ENCODE peak calls at places on chromosomes 1 and 21, in six cellular contexts. N is NB4, S is GM12892, Q is prostate gland, P is lower leg skin, E is IMR-90. U is an unnamed sample.
A peak's percentile ranks its signal among the peaks of the same experiment; 100 is the strongest.

GRCh38 chr1:225445644-225446297 is 17.9 kb upstream of the LBR start:
- DNase-seq in Q (no peak), E (no peak), P (peak; percentile 64), S (no peak), N (no peak), U (no peak)

GRCh38 chr1:39625462-39626273 is 13.8 kb downstream of the HEYL start:
- DNase-seq in S (no peak), P (peak; percentile 88), N (peak; percentile 95), Q (no peak), E (peak; percentile 53), U (no peak)

GRCh38 chr1:211549092-211549749 is 29.7 kb downstream of the SLC30A1 start:
- DNase-seq in P (peak; percentile 69), Q (peak; percentile 30), S (no peak), E (no peak), N (no peak), U (no peak)

GRCh38 chr21:38434913-38435533 is 63.3 kb downstream of the ERG start:
- DNase-seq in E (peak; percentile 34), N (no peak), Q (no peak), P (no peak), S (no peak), U (no peak)

GRCh38 chr1:10431065-10431730 is 965 bp downstream of the CENPS start:
- DNase-seq in E (no peak), N (peak; percentile 60), P (no peak), Q (no peak), S (no peak), U (no peak)

GRCh38 chr1:10823000-10823401 is 26.6 kb upstream of the CASZ1 start:
- DNase-seq in Q (peak; percentile 39), E (no peak), N (no peak), P (peak; percentile 89), S (no peak), U (no peak)

GRCh38 chr1:194004146-194004545 is 817.7 kb upstream of the B3GALT2 start:
- DNase-seq in S (no peak), Q (no peak), E (no peak), N (no peak), P (no peak), U (no peak)

GRCh38 chr1:78950801-78951200 is 55.7 kb downstream of the ADGRL4 start:
- DNase-seq in S (no peak), P (no peak), Q (no peak), E (peak; percentile 6), N (no peak), U (no peak)

GRCh38 chr1:48219803-48220202 is 2.7 kb upstream of the SLC5A9 start:
- DNase-seq in N (no peak), E (no peak), P (no peak), Q (no peak), S (no peak), U (no peak)

GRCh38 chr1:85494074-85494956 is 29.4 kb upstream of the DDAH1 start:
- DNase-seq in E (no peak), N (no peak), P (no peak), Q (no peak), S (no peak), U (no peak)

GRCh38 chr1:37157634-37158033 is 123.3 kb upstream of the GRIK3 start:
- DNase-seq in N (no peak), E (no peak), P (no peak), Q (no peak), S (no peak), U (no peak)

GRCh38 chr1:67264899-67265298 is 42.8 kb upstream of the IL12RB2 start:
- DNase-seq in N (no peak), Q (no peak), S (no peak), P (no peak), E (no peak), U (no peak)

GRCh38 chr21:25400427-25400826 is 206.9 kb downstream of the MRPL39 start:
- DNase-seq in Q (no peak), S (no peak), E (no peak), P (no peak), N (no peak), U (no peak)

GRCh38 chr1:162561037-162561615 is 396 bp upstream of the UAP1 start:
- DNase-seq in P (peak; percentile 100), S (peak; percentile 83), E (peak; percentile 96), N (peak; percentile 95), Q (peak; percentile 98), U (peak; percentile 96)
- TF ChIP-seq POLR2A in P (peak; percentile 78), S (no peak), E (peak; percentile 90), N (no peak), Q (peak; percentile 85), U (peak; percentile 83)

GRCh38 chr1:234281826-234282489 is 91.3 kb upstream of the COA6 start:
- DNase-seq in N (no peak), P (no peak), E (no peak), S (no peak), Q (no peak), U (no peak)

GRCh38 chr1:234280500-234280899 is 92.8 kb upstream of the COA6 start:
- DNase-seq in N (no peak), E (no peak), S (no peak), P (no peak), Q (no peak), U (no peak)

GRCh38 chr1:234288946-234289345 is 84.3 kb upstream of the COA6 start:
- DNase-seq in P (no peak), N (no peak), S (no peak), Q (no peak), E (no peak), U (no peak)

GRCh38 chr1:234289538-234290305 is 83.5 kb upstream of the COA6 start:
- DNase-seq in P (no peak), S (no peak), E (no peak), Q (no peak), N (no peak), U (no peak)

GRCh38 chr1:234286206-234286605 is 87.0 kb upstream of the COA6 start:
- DNase-seq in P (no peak), Q (no peak), N (no peak), S (no peak), E (no peak), U (no peak)
- TF ChIP-seq POLR2A in P (no peak), Q (no peak), N (no peak), S (no peak), E (no peak), U (no peak)

GRCh38 chr1:27366113-27366410 is 699 bp downstream of the MAP3K6 start:
- DNase-seq in N (peak; percentile 93), E (peak; percentile 49), S (peak; percentile 72), Q (peak; percentile 81), P (peak; percentile 98), U (no peak)
- TF ChIP-seq POLR2A in N (peak; percentile 56), E (no peak), S (no peak), Q (peak; percentile 54), P (no peak), U (no peak)

GRCh38 chr1:111139234-111139955 is 498 bp downstream of the DRAM2 start:
- DNase-seq in Q (peak; percentile 20), E (peak; percentile 58), S (peak; percentile 40), N (peak; percentile 80), P (peak; percentile 82), U (peak; percentile 64)

GRCh38 chr1:111140680-111140967 is 601 bp downstream of the CEPT1 start:
- DNase-seq in S (no peak), Q (peak; percentile 40), E (peak; percentile 36), N (no peak), P (no peak), U (no peak)

GRCh38 chr1:111141803-111142202 is 1.8 kb downstream of the CEPT1 start:
- DNase-seq in Q (no peak), P (no peak), E (no peak), N (no peak), S (no peak), U (no peak)

GRCh38 chr1:111141245-111141644 is 1.2 kb downstream of the CEPT1 start:
- DNase-seq in E (no peak), P (no peak), N (peak; percentile 19), S (no peak), Q (no peak), U (no peak)

GRCh38 chr1:111139956-111140679 is at the start of the genes CEPT1 and DRAM2:
- DNase-seq in P (peak; percentile 97), S (peak; percentile 78), E (peak; percentile 96), Q (peak; percentile 96), N (peak; percentile 97), U (peak; percentile 97)
- TF ChIP-seq POLR2A in P (peak; percentile 9), S (peak; percentile 93), E (no peak), Q (peak; percentile 68), N (peak; percentile 84), U (peak; percentile 88)

GRCh38 chr21:37367758-37368535 is 1.4 kb downstream of the DYRK1A start:
- DNase-seq in Q (peak; percentile 12), P (peak; percentile 89), E (peak; percentile 35), S (no peak), N (peak; percentile 60), U (peak; percentile 80)

GRCh38 chr21:37365657-37366487 is 701 bp upstream of the DYRK1A start:
- DNase-seq in P (peak; percentile 93), S (no peak), N (peak; percentile 68), E (peak; percentile 45), Q (peak; percentile 54), U (peak; percentile 90)

GRCh38 chr21:37367301-37367757 is 756 bp downstream of the DYRK1A start:
- DNase-seq in S (no peak), E (no peak), Q (no peak), N (no peak), P (no peak), U (no peak)

GRCh38 chr21:37364722-37365121 is 1.9 kb upstream of the DYRK1A start:
- DNase-seq in S (no peak), P (no peak), N (peak; percentile 71), Q (no peak), E (no peak), U (peak; percentile 31)

DNA sequence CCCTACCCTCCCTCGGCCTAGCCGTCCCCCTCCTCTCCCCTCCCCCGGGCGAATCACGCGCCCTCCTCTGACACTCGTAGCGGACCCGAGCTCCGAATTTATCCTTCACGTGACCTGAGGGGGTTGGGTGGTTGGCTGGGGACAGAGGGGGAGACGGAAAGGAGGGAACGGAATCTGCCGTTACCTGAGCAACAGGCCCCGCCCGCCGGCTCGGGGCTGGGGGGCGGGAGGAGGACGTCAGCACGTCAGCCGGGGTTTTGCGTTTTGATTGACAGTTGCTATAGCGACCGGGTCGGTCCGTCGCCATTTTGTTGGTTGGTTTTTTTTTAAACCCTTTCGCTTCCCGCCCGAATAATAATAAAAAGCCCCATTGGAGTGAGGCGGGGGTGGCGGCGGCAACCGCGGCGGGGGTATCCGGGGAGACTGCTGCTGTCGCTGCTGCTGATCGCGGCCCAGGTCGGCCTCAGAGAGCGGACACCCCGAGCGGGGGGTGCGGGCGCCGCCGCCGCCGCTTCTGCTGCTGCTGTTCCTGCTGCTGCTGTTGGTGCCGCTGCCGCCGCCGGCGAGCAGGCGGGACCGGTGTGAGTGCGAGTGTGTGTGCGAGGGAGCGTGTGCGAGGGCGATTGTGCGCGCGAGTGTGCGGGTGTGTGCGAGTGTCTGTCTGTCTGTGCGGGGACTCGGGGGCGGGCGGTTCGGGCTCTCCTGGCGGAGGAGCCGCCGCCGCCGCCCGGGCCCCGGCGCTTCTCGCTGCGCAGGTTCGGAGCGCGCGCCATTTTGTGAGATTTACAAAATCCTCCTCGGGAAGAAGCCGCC is at the start of gene DYRK1A:
- DNase-seq in Q (peak; percentile 98), N (peak; percentile 99), E (peak; percentile 99), P (peak; percentile 100), S (peak; percentile 87), U (peak; percentile 99)
- TF ChIP-seq POLR2A in Q (peak; percentile 53), N (peak; percentile 11), E (peak; percentile 86), P (no peak), S (peak; percentile 84), U (peak; percentile 52)

DNA sequence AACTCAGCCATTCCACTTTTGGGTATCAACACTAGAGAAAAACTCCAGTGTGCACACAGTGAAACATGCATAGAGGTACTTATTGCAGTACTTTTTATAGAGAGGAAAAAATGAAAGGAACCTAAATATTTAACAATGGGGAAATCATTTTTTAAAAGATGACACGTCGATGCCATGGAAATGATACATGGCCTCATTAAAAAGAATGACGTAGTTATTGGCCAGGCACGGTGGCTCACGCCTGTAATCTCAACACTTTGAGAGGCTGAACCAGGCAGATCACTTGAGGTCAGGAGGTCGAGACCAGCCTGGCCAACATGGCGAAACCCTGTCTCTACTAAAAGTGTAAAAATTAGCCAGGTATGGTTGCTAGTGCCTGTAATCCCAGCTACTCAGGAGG is 42.5 kb downstream of the MATN1 start:
- DNase-seq in N (no peak), Q (no peak), S (no peak), P (no peak), E (no peak), U (no peak)
- TF ChIP-seq POLR2A in N (no peak), Q (no peak), S (no peak), P (no peak), E (no peak), U (no peak)